ENCODE peak calls at places on chromosomes 4 and X, in seven cellular contexts. P is ureter, X is endodermal cell, E is AG09309, K is NCI-H526, H is breast epithelium, I is WTC11. N is an unnamed sample.

GRCh38 chr4:149793459-149793858 is 22.2 kb downstream of the IQCM start:
- DNase-seq in P (no peak), X (no peak), E (no peak), K (no peak), H (no peak), I (no peak), N (no peak)

GRCh38 chr4:8515316-8516060 is 64.7 kb upstream of the GPR78 start:
- DNase-seq in P (no peak), X (no peak), E (no peak), K (no peak), H (no peak), I (no peak), N (peak)

GRCh38 chrX:139831689-139832456 is 101.0 kb downstream of the ATP11C start:
- DNase-seq in P (no peak), X (no peak), E (no peak), K (no peak), H (no peak), I (no peak), N (no peak)

GRCh38 chr4:2858451-2859217 is 15.0 kb downstream of the ADD1 start:
- DNase-seq in P (no peak), X (no peak), E (no peak), K (no peak), H (no peak), I (no peak), N (no peak)

GRCh38 chrX:69010339-69010738 is 154.9 kb downstream of the PJA1 start:
- DNase-seq in P (peak), X (no peak), E (no peak), K (no peak), H (no peak), I (no peak), N (no peak)

GRCh38 chr4:184103755-184104367 is 113.8 kb downstream of the ENPP6 start:
- DNase-seq in P (no peak), X (peak), E (no peak), K (no peak), H (no peak), I (peak), N (no peak)

GRCh38 chr4:182219400-182219799 is 23.8 kb upstream of the TENM3 start:
- DNase-seq in P (no peak), X (no peak), E (no peak), K (no peak), H (no peak), I (no peak), N (no peak)

GRCh38 chrX:149456476-149457245 is 48.4 kb downstream of the IDS start:
- DNase-seq in P (no peak), X (no peak), E (no peak), K (no peak), H (no peak), I (no peak), N (no peak)

GRCh38 chr4:38162240-38162784 is 202.1 kb downstream of the PTTG2 start:
- DNase-seq in P (no peak), X (no peak), E (no peak), K (no peak), H (no peak), I (no peak), N (no peak)

GRCh38 chr4:52655505-52655904 is 3.6 kb downstream of the USP46 start:
- DNase-seq in P (no peak), X (no peak), E (no peak), K (no peak), H (no peak), I (no peak), N (no peak)

GRCh38 chrX:45435481-45435880 is 234.8 kb upstream of the DIPK2B start:
- DNase-seq in P (no peak), X (no peak), E (no peak), K (no peak), H (no peak), I (no peak), N (no peak)

GRCh38 chrX:130082244-130083106 is 27.8 kb downstream of the ELF4 start:
- DNase-seq in P (no peak), X (no peak), E (no peak), K (no peak), H (no peak), I (no peak), N (no peak)

GRCh38 chrX:72100824-72101351 is 30.8 kb downstream of the RTL5 start:
- DNase-seq in P (no peak), X (no peak), E (no peak), K (no peak), H (no peak), I (no peak), N (no peak)

GRCh38 chr4:159103406-159104131 is 690 bp downstream of the RAPGEF2 start:
- DNase-seq in P (peak), X (peak), E (no peak), K (peak), H (no peak), I (peak), N (no peak)

N was measured in HS-5.